ENCODE peak calls at places on chromosome 13, in ten cellular contexts. K is tibial nerve; W is PC-3; S is A549; V is left ventricle myocardium inferior; F is CD4-positive, alpha-beta T cell; Q is IMR-90; B is AG09309; M is colonic mucosa; D is adrenal gland. O is an unnamed sample.

GRCh38 chr13:40476175-40476958 is 190.1 kb downstream of the FOXO1 start:
- DNase-seq in D (no peak), M (no peak), W (peak; percentile 18), F (no peak), V (no peak), K (no peak), Q (no peak), S (no peak), B (peak; percentile 49), O (no peak)

GRCh38 chr13:46571189-46571901 is 18.4 kb downstream of the LRCH1 start:
- DNase-seq in W (no peak), D (no peak), F (no peak), K (no peak), M (no peak), B (no peak), S (no peak), V (no peak), Q (peak; percentile 76), O (no peak)

GRCh38 chr13:51814825-51815650 is 11.1 kb upstream of the DHRS12 start:
- DNase-seq in S (peak; percentile 60), V (peak; percentile 52), M (peak; percentile 79), Q (peak; percentile 50), D (peak; percentile 89), F (peak; percentile 58), K (peak; percentile 37), W (peak; percentile 79), B (no peak), O (peak; percentile 73)

GRCh38 chr13:68440874-68441273 is 1210.7 kb upstream of the PCDH9 start:
- DNase-seq in B (no peak), F (no peak), V (no peak), Q (no peak), K (no peak), D (no peak), M (no peak), W (no peak), S (no peak), O (no peak)

GRCh38 chr13:93233997-93234416 is 7.4 kb downstream of the GPC6 start:
- DNase-seq in M (no peak), D (no peak), Q (no peak), B (no peak), W (no peak), V (no peak), F (no peak), K (no peak), S (no peak), O (no peak)

GRCh38 chr13:46348976-46349375 is 38.1 kb downstream of the RUBCNL start:
- DNase-seq in K (no peak), Q (no peak), D (no peak), W (no peak), B (no peak), S (no peak), F (no peak), M (no peak), V (no peak), O (no peak)

GRCh38 chr13:34623331-34623730 is 318.7 kb upstream of the NBEA start:
- DNase-seq in D (no peak), Q (no peak), S (no peak), K (no peak), V (no peak), B (no peak), M (no peak), F (no peak), W (no peak), O (no peak)

GRCh38 chr13:106274551-106275208 is 260.8 kb downstream of the EFNB2 start:
- DNase-seq in M (no peak), K (no peak), W (peak; percentile 31), Q (no peak), F (no peak), V (no peak), B (no peak), S (no peak), D (no peak), O (no peak)

GRCh38 chr13:66312312-66313087 is 917.6 kb downstream of the PCDH9 start:
- DNase-seq in Q (peak; percentile 80), M (peak; percentile 61), K (no peak), B (peak; percentile 27), S (peak; percentile 17), F (no peak), W (peak; percentile 80), D (no peak), V (no peak), O (no peak)

GRCh38 chr13:44050450-44051063 is 170.9 kb downstream of the LACC1 start:
- DNase-seq in Q (peak; percentile 52), D (no peak), W (peak; percentile 62), K (no peak), F (no peak), M (no peak), S (no peak), B (no peak), V (no peak), O (no peak)

GRCh38 chr13:88031980-88032562 is 360.9 kb downstream of the SLITRK5 start:
- DNase-seq in B (no peak), K (no peak), S (no peak), W (peak; percentile 45), F (no peak), M (no peak), D (no peak), V (no peak), Q (peak; percentile 0), O (no peak)

GRCh38 chr13:41751734-41752445 is 209.0 kb downstream of the VWA8 start:
- DNase-seq in S (no peak), W (no peak), M (no peak), Q (no peak), F (no peak), D (no peak), V (no peak), K (no peak), B (no peak), O (no peak)

GRCh38 chr13:67466569-67466968 is 236.4 kb upstream of the PCDH9 start:
- DNase-seq in Q (no peak), F (no peak), B (no peak), K (no peak), W (no peak), V (no peak), S (no peak), M (no peak), D (no peak), O (no peak)

GRCh38 chr13:30690282-30691188 is 44.8 kb upstream of the ALOX5AP start:
- DNase-seq in D (peak; percentile 72), K (peak; percentile 59), Q (peak; percentile 99), F (no peak), M (peak; percentile 79), W (peak; percentile 23), V (peak; percentile 64), B (peak; percentile 79), S (peak; percentile 49), O (no peak)

DNA sequence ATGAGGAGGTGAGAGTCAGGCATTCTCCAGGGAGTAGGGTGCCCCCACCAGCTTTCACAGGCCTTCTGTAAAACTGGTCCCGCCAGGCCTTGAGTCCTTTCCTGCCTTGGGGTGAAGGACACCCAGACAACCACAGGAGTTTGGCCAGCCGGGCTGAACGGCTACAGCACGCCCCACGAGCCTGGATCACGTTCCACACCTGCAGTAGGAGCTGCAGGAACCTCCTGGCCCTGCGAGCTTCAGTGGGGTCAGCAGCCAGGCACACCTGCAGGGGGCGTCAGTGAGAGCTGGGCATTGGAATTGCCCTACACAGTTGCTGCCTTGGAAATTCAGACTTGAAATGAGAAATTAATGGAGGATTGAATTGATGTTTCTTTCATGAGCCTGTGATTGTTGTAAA is 45.7 kb downstream of the COL4A2 start:
- DNase-seq in Q (no peak), F (no peak), D (no peak), M (peak; percentile 55), S (no peak), W (no peak), K (no peak), V (no peak), B (no peak), O (peak; percentile 39)
- TF ChIP-seq CTCF in Q (peak; percentile 17), F (no peak), D (no peak), M (no peak), S (no peak), W (peak; percentile 49), K (no peak), V (no peak), B (no peak), O (peak; percentile 54)

GRCh38 chr13:24680258-24680920 is at the start of gene ATP12A:
- DNase-seq in K (no peak), S (no peak), Q (no peak), D (no peak), F (no peak), V (no peak), M (peak; percentile 46), W (no peak), B (no peak), O (peak; percentile 47)
- TF ChIP-seq CTCF in K (no peak), S (no peak), Q (no peak), D (no peak), F (no peak), V (no peak), M (no peak), W (no peak), B (no peak), O (peak; percentile 41)

GRCh38 chr13:61286148-61286745 is 129.4 kb downstream of the PCDH20 start:
- DNase-seq in Q (no peak), D (no peak), B (no peak), W (peak; percentile 42), M (no peak), K (no peak), S (no peak), V (no peak), F (no peak), O (peak; percentile 45)
- TF ChIP-seq CTCF in Q (no peak), D (no peak), B (no peak), W (peak; percentile 61), M (no peak), K (no peak), S (no peak), V (peak; percentile 16), F (no peak), O (peak; percentile 60)

GRCh38 chr13:26658491-26658890 is 101.0 kb downstream of the WASF3 start:
- DNase-seq in D (no peak), W (no peak), M (no peak), S (no peak), Q (no peak), V (no peak), K (no peak), B (no peak), F (no peak), O (no peak)

GRCh38 chr13:26660185-26660584 is 100.4 kb downstream of the GPR12 start:
- DNase-seq in B (no peak), K (no peak), V (no peak), F (no peak), W (no peak), D (no peak), Q (no peak), M (no peak), S (no peak), O (no peak)

GRCh38 chr13:26653842-26654241 is 96.4 kb downstream of the WASF3 start:
- DNase-seq in D (no peak), Q (no peak), S (no peak), K (no peak), B (no peak), W (no peak), M (no peak), F (no peak), V (no peak), O (no peak)

GRCh38 chr13:26658972-26659371 is 101.5 kb downstream of the WASF3 start:
- DNase-seq in W (no peak), D (no peak), K (no peak), M (no peak), B (no peak), Q (no peak), V (no peak), S (no peak), F (no peak), O (no peak)

DNA sequence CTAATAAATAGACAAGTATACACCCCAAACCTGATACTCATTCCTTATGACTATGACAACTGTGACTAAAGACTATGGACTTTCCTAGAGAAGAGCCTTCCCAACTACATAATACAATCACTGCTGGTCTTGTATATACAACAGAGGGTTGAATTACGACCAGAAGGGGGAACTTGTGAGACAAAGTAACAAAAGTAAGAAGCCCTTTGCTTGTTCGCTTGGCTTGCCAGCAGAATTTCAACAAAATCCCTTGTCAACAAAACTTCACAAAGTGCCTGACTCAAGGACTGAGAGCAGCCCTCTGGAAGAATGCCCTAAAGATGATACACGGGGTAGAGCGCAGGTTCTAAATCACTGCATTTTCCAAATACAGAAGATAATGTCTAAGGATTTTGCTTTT is 99.4 kb downstream of the WASF3 start:
- DNase-seq in F (no peak), Q (peak; percentile 82), V (no peak), S (no peak), M (no peak), D (peak; percentile 71), B (peak; percentile 13), W (peak; percentile 41), K (no peak), O (no peak)
- TF ChIP-seq CTCF in F (no peak), Q (peak; percentile 42), V (peak; percentile 42), S (no peak), M (no peak), D (no peak), B (peak; percentile 22), W (peak; percentile 45), K (no peak), O (no peak)

O was measured in endothelial cell.